ENCODE peak calls at places on chromosomes 12 and 14, in six cellular contexts. P is activated B cell treated with CpG ODN at 0.5 μM for 24 hours, C is progenitor cell of endocrine pancreas, D is AG10803, U is fibroblast of pulmonary artery, Q is cardiac fibroblast. R is an unnamed sample.
A peak's percentile ranks its signal among the peaks of the same experiment; 100 is the strongest.

GRCh38 chr14:75647650-75648049 is 13.0 kb downstream of the ERG28 start:
- DNase-seq in D (peak; percentile 26), C (no peak), P (no peak), U (peak; percentile 45), Q (peak; percentile 68), R (no peak)

GRCh38 chr12:53174881-53175491 is 5.5 kb upstream of the ZNF740 start:
- DNase-seq in C (peak; percentile 7), U (peak; percentile 36), D (peak; percentile 45), P (no peak), Q (peak; percentile 53), R (no peak)

GRCh38 chr14:100015251-100015655 is 50.0 kb upstream of the EVL start:
- DNase-seq in U (no peak), D (no peak), C (no peak), Q (no peak), P (no peak), R (no peak)

GRCh38 chr14:53265025-53265424 is 111.9 kb upstream of the DDHD1 start:
- DNase-seq in P (no peak), U (peak; percentile 4), D (no peak), C (no peak), Q (no peak), R (no peak)

GRCh38 chr12:106144847-106145246 is 6.1 kb upstream of the NUAK1 start:
- DNase-seq in C (no peak), Q (no peak), U (no peak), D (peak; percentile 36), P (no peak), R (no peak)

GRCh38 chr14:53432378-53432802 is 279.3 kb upstream of the DDHD1 start:
- DNase-seq in U (peak; percentile 55), Q (peak; percentile 51), D (peak; percentile 41), C (no peak), P (no peak), R (peak; percentile 48)

GRCh38 chr12:34297126-34297789 is 275.0 kb downstream of the ALG10 start:
- DNase-seq in C (no peak), U (no peak), Q (no peak), D (no peak), P (no peak), R (no peak)

GRCh38 chr14:29144598-29144997 is 378.0 kb downstream of the FOXG1 start:
- DNase-seq in U (peak; percentile 94), Q (peak; percentile 87), D (peak; percentile 98), C (no peak), P (no peak), R (no peak)

GRCh38 chr14:78758333-78758732 is 588.2 kb downstream of the NRXN3 start:
- DNase-seq in U (peak; percentile 17), P (no peak), Q (peak; percentile 18), C (no peak), D (peak; percentile 18), R (peak; percentile 16)

GRCh38 chr12:24901975-24902461 is 46.9 kb downstream of the BCAT1 start:
- DNase-seq in U (no peak), C (peak; percentile 30), Q (no peak), P (no peak), D (no peak), R (peak; percentile 37)

GRCh38 chr12:94760786-94761185 is 110.4 kb upstream of the TMCC3 start:
- DNase-seq in C (no peak), P (no peak), Q (peak; percentile 45), U (peak; percentile 71), D (no peak), R (no peak)

GRCh38 chr14:102699416-102700110 is 77.7 kb upstream of the TRAF3 start:
- DNase-seq in U (peak; percentile 27), P (no peak), Q (peak; percentile 17), D (no peak), C (no peak), R (no peak)

GRCh38 chr12:67512061-67512460 is 136.5 kb upstream of the DYRK2 start:
- DNase-seq in P (no peak), Q (no peak), U (no peak), C (no peak), D (peak; percentile 46), R (no peak)

GRCh38 chr14:106605548-106606448 is 1079.4 kb downstream of the TMEM121 start:
- DNase-seq in Q (no peak), P (peak; percentile 79), C (no peak), D (no peak), U (no peak), R (no peak)

GRCh38 chr12:122205590-122205925 is 2.0 kb downstream of the B3GNT4 start:
- DNase-seq in Q (no peak), C (no peak), U (no peak), D (no peak), P (no peak), R (no peak)

GRCh38 chr14:44895716-44896115 is 66.0 kb downstream of the KLHL28 start:
- DNase-seq in P (no peak), D (peak; percentile 89), C (no peak), U (peak; percentile 52), Q (peak; percentile 30), R (no peak)

GRCh38 chr12:9773216-9773877 is 12.6 kb upstream of the CD69 start:
- DNase-seq in D (no peak), C (no peak), U (no peak), P (no peak), Q (no peak), R (no peak)

GRCh38 chr12:110940296-110940695 is 19.9 kb upstream of the MYL2 start:
- DNase-seq in D (no peak), Q (no peak), U (no peak), P (no peak), C (no peak), R (no peak)

GRCh38 chr14:72256055-72256454 is 323.8 kb downstream of the RGS6 start:
- DNase-seq in U (no peak), D (no peak), C (no peak), Q (no peak), P (no peak), R (no peak)

GRCh38 chr12:132202929-132203721 is 58.9 kb downstream of the NOC4L start:
- DNase-seq in Q (no peak), P (no peak), C (no peak), U (no peak), D (no peak), R (no peak)

GRCh38 chr12:14185441-14186192 is 179.9 kb upstream of the ATF7IP start:
- DNase-seq in C (peak; percentile 38), D (peak; percentile 38), P (peak; percentile 41), U (peak; percentile 52), Q (peak; percentile 47), R (peak; percentile 39)

GRCh38 chr14:36505193-36505815 is 14.7 kb downstream of the NKX2-1 start:
- DNase-seq in D (no peak), Q (no peak), P (no peak), C (no peak), U (no peak), R (no peak)

GRCh38 chr14:63178912-63179311 is 25.3 kb upstream of the RHOJ start:
- DNase-seq in C (no peak), D (peak; percentile 80), U (peak; percentile 73), Q (peak; percentile 63), P (no peak), R (no peak)

GRCh38 chr12:64400041-64400440 is 4.2 kb upstream of the XPOT start:
- DNase-seq in C (no peak), Q (peak; percentile 58), D (peak; percentile 25), U (peak; percentile 77), P (no peak), R (no peak)

GRCh38 chr12:13187399-13187798 is 9.1 kb upstream of the EMP1 start:
- DNase-seq in D (peak; percentile 87), U (no peak), P (no peak), Q (no peak), C (no peak), R (no peak)

GRCh38 chr12:132190012-132190755 is 45.9 kb downstream of the NOC4L start:
- DNase-seq in U (no peak), C (no peak), D (no peak), Q (no peak), P (no peak), R (peak; percentile 58)

GRCh38 chr14:57869530-57870088 is 3.7 kb upstream of the SLC35F4 start:
- DNase-seq in U (no peak), P (no peak), Q (no peak), D (no peak), C (no peak), R (no peak)

GRCh38 chr12:68621092-68622081 is 10.7 kb downstream of the RAP1B start:
- DNase-seq in C (no peak), D (no peak), U (no peak), Q (no peak), P (no peak), R (no peak)

GRCh38 chr12:15088115-15088514 is 115.3 kb downstream of the PDE6H start:
- DNase-seq in P (no peak), D (no peak), U (no peak), Q (no peak), C (no peak), R (no peak)

GRCh38 chr12:49609875-49610154 is 4.4 kb upstream of the FAM186B start:
- DNase-seq in C (no peak), D (no peak), P (no peak), U (peak; percentile 18), Q (no peak), R (no peak)
- TF ChIP-seq CTCF in C (no peak), D (no peak), P (no peak), U (peak; percentile 8), Q (peak; percentile 23), R (no peak)

DNA sequence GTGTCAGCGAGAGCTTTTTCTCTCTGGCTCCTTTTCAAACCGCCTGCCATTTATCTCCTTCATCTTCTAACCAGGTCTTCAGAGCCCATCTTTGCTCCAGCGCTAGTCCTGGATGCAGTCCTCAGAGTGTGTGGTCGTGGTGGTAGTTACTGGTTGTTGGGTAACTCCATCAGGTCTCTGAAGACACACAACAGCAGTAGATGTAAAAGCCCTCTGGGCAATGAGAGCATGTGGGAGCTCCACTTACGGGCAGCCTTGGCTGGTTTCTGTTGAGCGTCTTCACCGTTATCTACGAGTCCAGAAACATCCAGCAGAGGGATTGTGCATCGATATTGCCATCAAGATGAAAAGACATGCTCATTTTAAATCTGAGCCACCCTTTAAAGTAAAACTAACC is 61.2 kb downstream of the FBXL14 start:
- DNase-seq in U (no peak), P (no peak), Q (peak; percentile 24), D (peak; percentile 56), C (no peak), R (no peak)
- TF ChIP-seq CTCF in U (no peak), P (no peak), Q (peak; percentile 10), D (peak; percentile 30), C (peak; percentile 19), R (no peak)

GRCh38 chr14:92389598-92390126 is 66.7 kb downstream of the SLC24A4 start:
- DNase-seq in C (no peak), U (no peak), P (no peak), D (no peak), Q (no peak), R (no peak)
- TF ChIP-seq CTCF in C (no peak), U (no peak), P (no peak), D (no peak), Q (no peak), R (no peak)

DNA sequence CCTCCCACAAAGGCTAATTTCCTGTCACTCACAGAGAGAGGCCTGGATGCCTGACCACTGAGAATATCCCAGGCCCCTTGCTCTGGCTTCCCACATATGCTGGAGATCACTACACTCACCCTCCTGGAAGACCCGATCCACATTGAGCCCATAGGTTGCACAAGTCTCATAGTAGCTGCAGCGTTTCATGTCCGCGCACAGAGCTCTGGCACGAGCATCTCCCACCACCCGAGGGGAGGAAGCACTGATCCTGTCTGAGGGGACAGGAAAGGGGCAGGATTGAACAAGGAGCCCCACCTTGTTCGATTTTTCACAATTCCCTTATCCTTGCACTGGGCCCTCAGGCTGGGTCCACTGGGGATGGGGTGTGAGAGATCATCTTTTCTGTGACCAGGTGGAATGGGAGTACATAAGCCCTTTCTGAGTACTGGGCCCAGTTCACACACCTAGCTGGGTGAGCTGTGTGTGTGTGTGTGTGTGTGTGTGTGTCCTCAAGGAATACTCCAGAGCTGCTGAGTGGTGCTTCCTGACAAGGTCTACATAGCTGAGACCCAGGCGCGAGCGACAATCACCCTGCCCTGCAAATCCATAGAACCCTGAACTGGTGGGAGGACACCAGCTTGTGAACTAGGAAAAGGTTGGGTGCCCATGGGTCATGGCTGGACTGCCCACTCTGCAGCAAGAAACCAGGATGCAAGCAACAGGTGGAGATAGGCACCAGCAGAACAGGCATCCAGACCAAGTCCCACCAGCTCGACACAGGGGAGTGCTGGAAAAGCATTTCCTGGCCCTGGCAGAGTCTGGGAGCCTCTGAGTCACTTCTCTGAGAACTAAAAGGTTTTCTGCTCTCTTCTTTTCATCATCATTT is 5.6 kb downstream of the AGAP2 start:
- DNase-seq in U (no peak), D (no peak), Q (no peak), C (no peak), P (no peak), R (no peak)
- TF ChIP-seq CTCF in U (no peak), D (no peak), Q (no peak), C (no peak), P (no peak), R (no peak)

R was measured in nephron progenitor cell.